ENCODE peak calls at places on chromosomes 12 and 14, in ten cellular contexts. O is AG09309, U is HT-29, R is fibroblast of lung, I is K562, G is H7, F is NCI-H524 treated with DMSO at 0.1 percent for 48 hours, E is NCI-H1417, Q is iPS-NIHi11, Y is mucosa of gallbladder. K is an unnamed sample.

GRCh38 chr12:107248187-107248586 is 154.8 kb upstream of the CRY1 start:
- DNase-seq in O (no peak), U (no peak), R (no peak), I (no peak), G (no peak), F (no peak), E (no peak), Q (no peak), Y (no peak), K (no peak)

GRCh38 chr12:75766263-75767160 is 255.1 kb upstream of the KRR1 start:
- DNase-seq in O (no peak), U (peak; percentile 80), R (peak; percentile 80), I (no peak), G (no peak), F (no peak), E (no peak), Q (no peak), Y (peak; percentile 22), K (peak; percentile 47)

GRCh38 chr14:103626150-103626850 is 2.7 kb upstream of the KLC1 start:
- DNase-seq in O (no peak), U (no peak), R (no peak), I (no peak), G (no peak), F (no peak), E (peak; percentile 37), Q (no peak), Y (no peak), K (no peak)

GRCh38 chr12:12784911-12785814 is at the start of gene APOLD1:
- DNase-seq in O (no peak), U (no peak), R (no peak), I (no peak), G (peak; percentile 68), F (no peak), E (no peak), Q (peak; percentile 70), Y (no peak), K (no peak)

GRCh38 chr12:72338437-72338836 is 66.3 kb downstream of the TRHDE start:
- DNase-seq in O (no peak), U (no peak), R (no peak), I (no peak), G (no peak), F (no peak), E (no peak), Q (no peak), Y (no peak), K (no peak)

GRCh38 chr14:68884031-68885030 is 91.5 kb upstream of the ZFP36L1 start:
- DNase-seq in O (peak; percentile 70), U (peak; percentile 8), R (peak; percentile 95), I (no peak), G (no peak), F (no peak), E (no peak), Q (no peak), Y (peak; percentile 81), K (peak; percentile 92)

GRCh38 chr14:69669375-69669774 is 58.0 kb downstream of the SUSD6 start:
- DNase-seq in O (no peak), U (no peak), R (no peak), I (no peak), G (no peak), F (no peak), E (no peak), Q (no peak), Y (no peak), K (no peak)

GRCh38 chr14:68104518-68104917 is 284.9 kb downstream of the RAD51B start:
- DNase-seq in O (peak; percentile 45), U (no peak), R (peak; percentile 97), I (no peak), G (no peak), F (no peak), E (no peak), Q (no peak), Y (no peak), K (peak; percentile 36)

GRCh38 chr12:8742501-8742900 is 44.7 kb downstream of the RIMKLB start:
- DNase-seq in O (peak; percentile 28), U (no peak), R (peak; percentile 83), I (no peak), G (no peak), F (no peak), E (no peak), Q (no peak), Y (peak; percentile 67), K (peak; percentile 49)

GRCh38 chr14:74429221-74429691 is 3.2 kb upstream of the SYNDIG1L start:
- DNase-seq in O (no peak), U (no peak), R (no peak), I (no peak), G (peak; percentile 82), F (no peak), E (no peak), Q (peak; percentile 63), Y (no peak), K (no peak)

GRCh38 chr14:106845286-106846087 is 1319.1 kb downstream of the TMEM121 start:
- DNase-seq in O (no peak), U (peak; percentile 94), R (no peak), I (no peak), G (no peak), F (no peak), E (peak; percentile 21), Q (no peak), Y (peak; percentile 90), K (no peak)

GRCh38 chr12:2262449-2262848 is 209.7 kb downstream of the CACNA1C start:
- DNase-seq in O (no peak), U (no peak), R (no peak), I (no peak), G (no peak), F (no peak), E (no peak), Q (no peak), Y (no peak), K (no peak)

GRCh38 chr14:54889919-54890318 is 12.7 kb downstream of the GCH1 start:
- DNase-seq in O (no peak), U (no peak), R (no peak), I (no peak), G (no peak), F (no peak), E (no peak), Q (no peak), Y (no peak), K (no peak)

GRCh38 chr12:99600388-99600787 is 47.2 kb upstream of the GARIN6 start:
- DNase-seq in O (no peak), U (no peak), R (no peak), I (no peak), G (no peak), F (no peak), E (peak; percentile 72), Q (no peak), Y (no peak), K (no peak)

GRCh38 chr12:98485792-98486347 is 29.5 kb upstream of the TMPO start:
- DNase-seq in O (no peak), U (no peak), R (no peak), I (no peak), G (no peak), F (no peak), E (no peak), Q (no peak), Y (no peak), K (no peak)

GRCh38 chr14:59870277-59871165 is at the start of gene RTN1:
- DNase-seq in O (no peak), U (no peak), R (peak; percentile 55), I (peak; percentile 7), G (peak; percentile 86), F (peak; percentile 63), E (no peak), Q (peak; percentile 80), Y (peak; percentile 66), K (peak; percentile 6)

GRCh38 chr12:958449-959123 is 9.1 kb upstream of the RAD52 start:
- DNase-seq in O (no peak), U (no peak), R (peak; percentile 31), I (no peak), G (no peak), F (no peak), E (no peak), Q (no peak), Y (no peak), K (no peak)

GRCh38 chr12:104788848-104789271 is 169.2 kb downstream of the SLC41A2 start:
- DNase-seq in O (no peak), U (peak; percentile 7), R (no peak), I (no peak), G (peak; percentile 60), F (peak; percentile 25), E (peak; percentile 48), Q (peak; percentile 67), Y (no peak), K (no peak)

K was measured in stromal cell of bone marrow.